ENCODE peak calls at places on chromosomes 1 and 21, in eight cellular contexts. F is right lobe of liver, N is endodermal cell, Z is RWPE1, B is MM.1S, D is H9, E is PC-9, Q is transverse colon. L is an unnamed sample.

GRCh38 chr1:44636711-44637589 is 37.3 kb downstream of the TMEM53 start:
- DNase-seq in F (no peak), N (no peak), Z (peak; percentile 67), B (no peak), D (no peak), E (peak; percentile 12), Q (no peak), L (no peak)

GRCh38 chr21:45767071-45768006 is 123.8 kb downstream of the PCBP3 start:
- DNase-seq in F (no peak), N (no peak), Z (no peak), B (no peak), D (no peak), E (no peak), Q (no peak), L (peak; percentile 23)

GRCh38 chr1:105485207-105485606 is 1571.3 kb upstream of the PRMT6 start:
- DNase-seq in F (no peak), N (no peak), Z (peak; percentile 20), B (no peak), D (no peak), E (no peak), Q (no peak), L (no peak)

GRCh38 chr1:182054698-182055326 is 6.7 kb downstream of the ZNF648 start:
- DNase-seq in F (no peak), N (peak; percentile 82), Z (peak; percentile 36), B (peak; percentile 77), D (no peak), E (no peak), Q (peak; percentile 42), L (peak; percentile 41)

GRCh38 chr1:19559641-19560040 is 74.3 kb upstream of the CAPZB start:
- DNase-seq in F (no peak), N (no peak), Z (peak; percentile 13), B (no peak), D (no peak), E (no peak), Q (no peak), L (no peak)

GRCh38 chr21:39048574-39048973 is 134.7 kb downstream of the PSMG1 start:
- DNase-seq in F (no peak), N (peak; percentile 16), Z (peak; percentile 80), B (no peak), D (no peak), E (peak; percentile 44), Q (no peak), L (no peak)

GRCh38 chr1:24470607-24471006 is 32.0 kb upstream of the RCAN3 start:
- DNase-seq in F (no peak), N (no peak), Z (no peak), B (no peak), D (no peak), E (no peak), Q (no peak), L (no peak)

GRCh38 chr1:48493970-48494769 is 22.2 kb upstream of the SPATA6 start:
- DNase-seq in F (no peak), N (peak; percentile 48), Z (no peak), B (no peak), D (no peak), E (no peak), Q (peak; percentile 24), L (no peak)

GRCh38 chr1:108747128-108747827 is 804 bp downstream of the STXBP3 start:
- DNase-seq in F (peak; percentile 74), N (peak; percentile 88), Z (peak; percentile 85), B (peak; percentile 12), D (peak; percentile 78), E (peak; percentile 80), Q (peak; percentile 84), L (peak; percentile 11)

GRCh38 chr21:15224346-15225086 is 159.7 kb upstream of the NRIP1 start:
- DNase-seq in F (no peak), N (no peak), Z (peak; percentile 82), B (no peak), D (no peak), E (peak; percentile 90), Q (no peak), L (no peak)
- H3K27ac ChIP-seq in F (no peak overlapping the region), N (no peak overlapping the region), Z (peak overlapping the region; percentile 80), B (no peak overlapping the region), D (no peak overlapping the region), E (peak overlapping the region; percentile 63), Q (no peak overlapping the region), L (no peak overlapping the region)

GRCh38 chr1:40650075-40650474 is 15.4 kb downstream of the RIMS3 start:
- DNase-seq in F (no peak), N (peak; percentile 85), Z (no peak), B (no peak), D (peak; percentile 78), E (no peak), Q (no peak), L (no peak)
- TF ChIP-seq CTCF in F (no peak), N (peak; percentile 82), Z (no peak), B (peak; percentile 42), D (peak; percentile 78), E (peak; percentile 41), Q (peak; percentile 17), L (peak; percentile 24)

GRCh38 chr21:41143596-41144325 is 24.2 kb upstream of the BACE2 start:
- DNase-seq in F (no peak), N (no peak), Z (no peak), B (no peak), D (no peak), E (no peak), Q (no peak), L (no peak)

GRCh38 chr21:41139951-41140350 is 28.0 kb upstream of the BACE2 start:
- DNase-seq in F (no peak), N (no peak), Z (no peak), B (no peak), D (no peak), E (no peak), Q (no peak), L (no peak)

GRCh38 chr21:41141031-41141457 is 26.9 kb upstream of the BACE2 start:
- DNase-seq in F (no peak), N (no peak), Z (peak; percentile 17), B (no peak), D (no peak), E (peak; percentile 45), Q (no peak), L (no peak)

GRCh38 chr21:41139275-41139674 is 28.7 kb upstream of the BACE2 start:
- DNase-seq in F (no peak), N (no peak), Z (no peak), B (no peak), D (no peak), E (no peak), Q (no peak), L (no peak)

GRCh38 chr21:41142051-41142795 is 25.7 kb upstream of the BACE2 start:
- DNase-seq in F (no peak), N (peak; percentile 63), Z (peak; percentile 88), B (no peak), D (peak; percentile 47), E (no peak), Q (no peak), L (no peak)
- H3K27ac ChIP-seq in F (no peak overlapping the region), N (no peak overlapping the region), Z (no peak overlapping the region), B (no peak overlapping the region), D (no peak overlapping the region), E (peak overlapping the region; percentile 16), Q (no peak overlapping the region), L (no peak overlapping the region)

GRCh38 chr1:159892944-159893343 is 7.0 kb downstream of the CFAP45 start:
- DNase-seq in F (no peak), N (peak; percentile 80), Z (no peak), B (no peak), D (peak; percentile 61), E (no peak), Q (no peak), L (no peak)

GRCh38 chr1:159897962-159898361 is 2.0 kb downstream of the CFAP45 start:
- DNase-seq in F (no peak), N (no peak), Z (no peak), B (no peak), D (no peak), E (no peak), Q (no peak), L (no peak)

GRCh38 chr1:159900086-159900680 is at the start of gene CFAP45:
- DNase-seq in F (peak; percentile 74), N (peak; percentile 98), Z (peak; percentile 94), B (no peak), D (peak; percentile 97), E (peak; percentile 94), Q (peak; percentile 89), L (no peak)

GRCh38 chr1:159898527-159898926 is 1.4 kb downstream of the CFAP45 start:
- DNase-seq in F (no peak), N (no peak), Z (no peak), B (no peak), D (no peak), E (no peak), Q (no peak), L (no peak)

DNA sequence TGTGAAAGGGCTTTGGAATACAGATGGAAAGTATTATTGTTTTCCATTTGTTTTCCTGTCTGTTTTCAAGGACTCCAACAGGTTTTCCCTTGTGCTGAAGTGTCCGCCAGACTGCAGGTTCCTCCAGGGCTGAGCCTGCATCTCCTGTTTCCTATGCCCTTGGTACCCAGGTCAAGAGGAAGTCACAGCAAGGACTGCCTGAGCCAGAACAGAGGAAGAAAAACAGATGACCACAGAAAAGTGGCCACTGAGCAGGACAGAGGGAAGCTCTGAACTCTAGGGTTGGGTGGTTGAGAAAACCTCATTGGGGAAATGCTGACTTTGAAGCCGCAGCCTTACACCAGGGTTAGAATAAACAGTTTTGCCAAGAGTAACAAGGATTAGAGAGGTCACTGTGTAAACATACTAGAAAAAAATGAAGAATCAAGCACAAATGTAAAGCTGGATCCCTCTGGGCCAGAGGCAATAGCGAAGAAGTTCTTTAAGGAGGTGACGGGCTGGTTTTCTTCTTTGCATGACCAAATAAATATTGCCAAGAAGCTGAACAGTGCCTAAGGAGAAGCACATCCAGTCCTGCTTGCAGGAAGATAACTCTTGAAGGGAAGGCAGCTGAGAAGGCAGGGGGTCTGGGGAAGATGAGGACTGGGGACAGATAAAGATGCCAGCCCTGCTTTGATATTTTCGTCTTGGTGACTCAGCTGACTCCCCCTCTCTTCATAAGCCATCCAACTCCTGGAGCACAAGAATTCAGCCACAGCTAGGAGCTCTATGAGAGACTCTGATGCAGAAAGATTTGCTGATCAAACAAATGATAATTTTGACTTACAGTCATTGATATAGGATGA is 3.7 kb downstream of the CFAP45 start:
- DNase-seq in F (no peak), N (no peak), Z (no peak), B (no peak), D (no peak), E (no peak), Q (no peak), L (no peak)
- TF ChIP-seq CTCF in F (no peak), N (no peak), Z (no peak), B (no peak), D (no peak), E (no peak), Q (no peak), L (no peak)

DNA sequence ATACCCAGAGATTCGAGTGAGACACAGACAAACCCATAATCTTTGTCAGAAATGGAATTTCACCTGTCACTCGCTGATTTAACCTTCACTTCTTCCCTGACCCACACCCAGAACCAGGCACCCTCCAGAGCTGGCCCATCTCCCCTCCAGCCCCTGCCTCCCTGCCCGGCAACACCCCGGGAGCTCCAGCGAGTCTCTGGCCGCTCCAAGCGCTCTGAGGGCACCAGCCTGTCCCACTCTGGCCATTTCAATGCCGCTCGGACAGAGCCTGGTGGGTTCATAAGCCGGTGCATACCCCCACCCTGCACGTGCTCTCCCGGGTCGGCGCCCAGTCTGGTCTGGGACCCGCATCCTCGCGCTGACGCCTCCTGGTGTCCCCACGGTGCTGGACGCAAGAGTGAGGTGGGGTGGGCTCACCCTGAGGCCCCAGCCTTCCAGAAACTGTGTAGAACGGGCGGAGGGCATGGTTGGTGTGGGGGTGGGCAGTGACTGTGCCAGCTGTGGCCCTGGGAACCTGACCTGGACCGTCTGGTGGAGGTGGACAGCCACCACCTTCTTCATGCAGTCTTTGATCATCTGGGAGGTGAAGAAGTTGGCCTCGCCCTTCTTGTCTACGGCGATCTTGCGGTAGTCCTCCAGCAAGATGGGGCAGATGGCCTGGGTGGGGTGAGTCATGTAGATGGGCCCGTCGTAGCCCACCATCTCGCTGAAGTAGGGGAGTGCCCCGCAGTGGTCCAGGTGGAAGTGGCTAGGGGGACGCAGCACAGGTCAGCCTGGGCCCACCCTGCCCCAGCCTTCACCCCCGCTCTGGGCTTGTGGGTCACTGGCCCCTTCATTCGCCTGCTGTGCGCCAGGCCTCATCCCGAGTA is 5.4 kb downstream of the INTS11 start:
- DNase-seq in F (no peak), N (no peak), Z (no peak), B (no peak), D (no peak), E (no peak), Q (no peak), L (no peak)
- H3K27ac ChIP-seq in F (no peak overlapping the region), N (no peak overlapping the region), Z (peak overlapping the region; percentile 100), B (no peak overlapping the region), D (no peak overlapping the region), E (peak overlapping the region; percentile 23), Q (peak overlapping the region; percentile 89), L (no peak overlapping the region)